ENCODE peak calls at places on chromosomes 12 and 14, in seven cellular contexts. One of them, this sample, is unnamed.

GRCh38 chr14:27587103-27587502 is 989.3 kb upstream of the NOVA1 start:
- DNase-seq in activated T-cell treated with anti-CD3 and anti-CD28 coated beads, Interleukin-2, amount 50 U/mL, for 72 hours: no peak
- DNase-seq in T-helper 1 cell: no peak
- DNase-seq in MG63: no peak
- DNase-seq in T-helper 17 cell: no peak
- DNase-seq in activated naive CD4-positive, alpha-beta T cell treated with anti-CD3 and anti-CD28 coated beads, Interleukin-2, amount 50 U/mL, for 72 hours: no peak
- DNase-seq in stimulated activated CD4-positive, alpha-beta T cell treated with anti-CD3 and anti-CD28 coated beads, Interleukin-4, amount 100 ng/mL, for 24 hours: no peak
- DNase-seq in this sample: no peak

GRCh38 chr14:104360522-104360921 is 219.0 kb upstream of the C14orf180 start:
- DNase-seq in T-helper 1 cell: no peak
- DNase-seq in activated T-cell treated with anti-CD3 and anti-CD28 coated beads, Interleukin-2, amount 50 U/mL, for 72 hours: no peak
- DNase-seq in stimulated activated CD4-positive, alpha-beta T cell treated with anti-CD3 and anti-CD28 coated beads, Interleukin-4, amount 100 ng/mL, for 24 hours: no peak
- DNase-seq in T-helper 17 cell: no peak
- DNase-seq in activated naive CD4-positive, alpha-beta T cell treated with anti-CD3 and anti-CD28 coated beads, Interleukin-2, amount 50 U/mL, for 72 hours: no peak
- DNase-seq in MG63: no peak
- DNase-seq in this sample: no peak

GRCh38 chr14:52918486-52918885 is 32.4 kb downstream of the FERMT2 start:
- DNase-seq in MG63: no peak
- DNase-seq in activated T-cell treated with anti-CD3 and anti-CD28 coated beads, Interleukin-2, amount 50 U/mL, for 72 hours: peak
- DNase-seq in stimulated activated CD4-positive, alpha-beta T cell treated with anti-CD3 and anti-CD28 coated beads, Interleukin-4, amount 100 ng/mL, for 24 hours: peak
- DNase-seq in T-helper 17 cell: no peak
- DNase-seq in T-helper 1 cell: peak
- DNase-seq in activated naive CD4-positive, alpha-beta T cell treated with anti-CD3 and anti-CD28 coated beads, Interleukin-2, amount 50 U/mL, for 72 hours: peak
- DNase-seq in this sample: no peak

GRCh38 chr14:105710119-105711057 is 184.0 kb downstream of the TMEM121 start:
- DNase-seq in activated T-cell treated with anti-CD3 and anti-CD28 coated beads, Interleukin-2, amount 50 U/mL, for 72 hours: no peak
- DNase-seq in T-helper 17 cell: no peak
- DNase-seq in MG63: no peak
- DNase-seq in stimulated activated CD4-positive, alpha-beta T cell treated with anti-CD3 and anti-CD28 coated beads, Interleukin-4, amount 100 ng/mL, for 24 hours: no peak
- DNase-seq in T-helper 1 cell: no peak
- DNase-seq in activated naive CD4-positive, alpha-beta T cell treated with anti-CD3 and anti-CD28 coated beads, Interleukin-2, amount 50 U/mL, for 72 hours: no peak
- DNase-seq in this sample: no peak

GRCh38 chr12:132427177-132427725 is 62.7 kb upstream of the FBRSL1 start:
- DNase-seq in activated T-cell treated with anti-CD3 and anti-CD28 coated beads, Interleukin-2, amount 50 U/mL, for 72 hours: no peak
- DNase-seq in stimulated activated CD4-positive, alpha-beta T cell treated with anti-CD3 and anti-CD28 coated beads, Interleukin-4, amount 100 ng/mL, for 24 hours: no peak
- DNase-seq in T-helper 1 cell: no peak
- DNase-seq in MG63: no peak
- DNase-seq in activated naive CD4-positive, alpha-beta T cell treated with anti-CD3 and anti-CD28 coated beads, Interleukin-2, amount 50 U/mL, for 72 hours: no peak
- DNase-seq in T-helper 17 cell: no peak
- DNase-seq in this sample: no peak

GRCh38 chr14:72098202-72098601 is 166.0 kb downstream of the RGS6 start:
- DNase-seq in MG63: no peak
- DNase-seq in stimulated activated CD4-positive, alpha-beta T cell treated with anti-CD3 and anti-CD28 coated beads, Interleukin-4, amount 100 ng/mL, for 24 hours: no peak
- DNase-seq in T-helper 17 cell: no peak
- DNase-seq in T-helper 1 cell: no peak
- DNase-seq in activated T-cell treated with anti-CD3 and anti-CD28 coated beads, Interleukin-2, amount 50 U/mL, for 72 hours: no peak
- DNase-seq in activated naive CD4-positive, alpha-beta T cell treated with anti-CD3 and anti-CD28 coated beads, Interleukin-2, amount 50 U/mL, for 72 hours: no peak
- DNase-seq in this sample: no peak

GRCh38 chr12:62684586-62685295 is 218.1 kb downstream of the MON2 start:
- DNase-seq in activated naive CD4-positive, alpha-beta T cell treated with anti-CD3 and anti-CD28 coated beads, Interleukin-2, amount 50 U/mL, for 72 hours: no peak
- DNase-seq in T-helper 17 cell: no peak
- DNase-seq in stimulated activated CD4-positive, alpha-beta T cell treated with anti-CD3 and anti-CD28 coated beads, Interleukin-4, amount 100 ng/mL, for 24 hours: no peak
- DNase-seq in MG63: peak
- DNase-seq in T-helper 1 cell: no peak
- DNase-seq in activated T-cell treated with anti-CD3 and anti-CD28 coated beads, Interleukin-2, amount 50 U/mL, for 72 hours: no peak
- DNase-seq in this sample: no peak

GRCh38 chr12:120669055-120669828 is 17.7 kb upstream of the MLEC start:
- DNase-seq in activated naive CD4-positive, alpha-beta T cell treated with anti-CD3 and anti-CD28 coated beads, Interleukin-2, amount 50 U/mL, for 72 hours: no peak
- DNase-seq in MG63: peak
- DNase-seq in T-helper 17 cell: no peak
- DNase-seq in stimulated activated CD4-positive, alpha-beta T cell treated with anti-CD3 and anti-CD28 coated beads, Interleukin-4, amount 100 ng/mL, for 24 hours: no peak
- DNase-seq in activated T-cell treated with anti-CD3 and anti-CD28 coated beads, Interleukin-2, amount 50 U/mL, for 72 hours: no peak
- DNase-seq in T-helper 1 cell: no peak
- DNase-seq in this sample: no peak

GRCh38 chr14:105324080-105324778 is 9.7 kb downstream of the PACS2 start:
- DNase-seq in MG63: no peak
- DNase-seq in activated T-cell treated with anti-CD3 and anti-CD28 coated beads, Interleukin-2, amount 50 U/mL, for 72 hours: no peak
- DNase-seq in activated naive CD4-positive, alpha-beta T cell treated with anti-CD3 and anti-CD28 coated beads, Interleukin-2, amount 50 U/mL, for 72 hours: no peak
- DNase-seq in stimulated activated CD4-positive, alpha-beta T cell treated with anti-CD3 and anti-CD28 coated beads, Interleukin-4, amount 100 ng/mL, for 24 hours: no peak
- DNase-seq in T-helper 17 cell: no peak
- DNase-seq in T-helper 1 cell: no peak
- DNase-seq in this sample: no peak

GRCh38 chr14:102929349-102930137 is 7.1 kb downstream of the AMN start:
- DNase-seq in stimulated activated CD4-positive, alpha-beta T cell treated with anti-CD3 and anti-CD28 coated beads, Interleukin-4, amount 100 ng/mL, for 24 hours: no peak
- DNase-seq in T-helper 17 cell: no peak
- DNase-seq in T-helper 1 cell: no peak
- DNase-seq in MG63: no peak
- DNase-seq in activated T-cell treated with anti-CD3 and anti-CD28 coated beads, Interleukin-2, amount 50 U/mL, for 72 hours: no peak
- DNase-seq in activated naive CD4-positive, alpha-beta T cell treated with anti-CD3 and anti-CD28 coated beads, Interleukin-2, amount 50 U/mL, for 72 hours: no peak
- DNase-seq in this sample: no peak

GRCh38 chr14:85596562-85596961 is 66.6 kb downstream of the FLRT2 start:
- DNase-seq in T-helper 1 cell: no peak
- DNase-seq in T-helper 17 cell: no peak
- DNase-seq in MG63: no peak
- DNase-seq in activated naive CD4-positive, alpha-beta T cell treated with anti-CD3 and anti-CD28 coated beads, Interleukin-2, amount 50 U/mL, for 72 hours: no peak
- DNase-seq in activated T-cell treated with anti-CD3 and anti-CD28 coated beads, Interleukin-2, amount 50 U/mL, for 72 hours: no peak
- DNase-seq in stimulated activated CD4-positive, alpha-beta T cell treated with anti-CD3 and anti-CD28 coated beads, Interleukin-4, amount 100 ng/mL, for 24 hours: no peak
- DNase-seq in this sample: no peak

GRCh38 chr12:51115516-51115915 is 32.1 kb upstream of the CSRNP2 start:
- DNase-seq in MG63: no peak
- DNase-seq in activated T-cell treated with anti-CD3 and anti-CD28 coated beads, Interleukin-2, amount 50 U/mL, for 72 hours: no peak
- DNase-seq in T-helper 17 cell: no peak
- DNase-seq in activated naive CD4-positive, alpha-beta T cell treated with anti-CD3 and anti-CD28 coated beads, Interleukin-2, amount 50 U/mL, for 72 hours: no peak
- DNase-seq in stimulated activated CD4-positive, alpha-beta T cell treated with anti-CD3 and anti-CD28 coated beads, Interleukin-4, amount 100 ng/mL, for 24 hours: no peak
- DNase-seq in T-helper 1 cell: no peak
- DNase-seq in this sample: no peak

GRCh38 chr14:52010173-52010693 is 20.9 kb downstream of the RTRAF start:
- DNase-seq in stimulated activated CD4-positive, alpha-beta T cell treated with anti-CD3 and anti-CD28 coated beads, Interleukin-4, amount 100 ng/mL, for 24 hours: no peak
- DNase-seq in MG63: no peak
- DNase-seq in activated T-cell treated with anti-CD3 and anti-CD28 coated beads, Interleukin-2, amount 50 U/mL, for 72 hours: no peak
- DNase-seq in T-helper 1 cell: no peak
- DNase-seq in activated naive CD4-positive, alpha-beta T cell treated with anti-CD3 and anti-CD28 coated beads, Interleukin-2, amount 50 U/mL, for 72 hours: no peak
- DNase-seq in T-helper 17 cell: no peak
- DNase-seq in this sample: no peak

GRCh38 chr12:122947352-122947792 is 18.9 kb downstream of the ABCB9 start:
- DNase-seq in T-helper 1 cell: no peak
- DNase-seq in T-helper 17 cell: no peak
- DNase-seq in MG63: no peak
- DNase-seq in activated T-cell treated with anti-CD3 and anti-CD28 coated beads, Interleukin-2, amount 50 U/mL, for 72 hours: no peak
- DNase-seq in activated naive CD4-positive, alpha-beta T cell treated with anti-CD3 and anti-CD28 coated beads, Interleukin-2, amount 50 U/mL, for 72 hours: no peak
- DNase-seq in stimulated activated CD4-positive, alpha-beta T cell treated with anti-CD3 and anti-CD28 coated beads, Interleukin-4, amount 100 ng/mL, for 24 hours: no peak
- DNase-seq in this sample: peak

GRCh38 chr12:203462-204260 is 10.3 kb downstream of the SLC6A12 start:
- DNase-seq in activated naive CD4-positive, alpha-beta T cell treated with anti-CD3 and anti-CD28 coated beads, Interleukin-2, amount 50 U/mL, for 72 hours: no peak
- DNase-seq in MG63: peak
- DNase-seq in T-helper 17 cell: no peak
- DNase-seq in T-helper 1 cell: no peak
- DNase-seq in stimulated activated CD4-positive, alpha-beta T cell treated with anti-CD3 and anti-CD28 coated beads, Interleukin-4, amount 100 ng/mL, for 24 hours: no peak
- DNase-seq in activated T-cell treated with anti-CD3 and anti-CD28 coated beads, Interleukin-2, amount 50 U/mL, for 72 hours: no peak
- DNase-seq in this sample: no peak

GRCh38 chr12:87383705-87384104 is 645.5 kb downstream of the C12orf50 start:
- DNase-seq in activated T-cell treated with anti-CD3 and anti-CD28 coated beads, Interleukin-2, amount 50 U/mL, for 72 hours: no peak
- DNase-seq in stimulated activated CD4-positive, alpha-beta T cell treated with anti-CD3 and anti-CD28 coated beads, Interleukin-4, amount 100 ng/mL, for 24 hours: no peak
- DNase-seq in T-helper 1 cell: no peak
- DNase-seq in activated naive CD4-positive, alpha-beta T cell treated with anti-CD3 and anti-CD28 coated beads, Interleukin-2, amount 50 U/mL, for 72 hours: no peak
- DNase-seq in T-helper 17 cell: no peak
- DNase-seq in MG63: no peak
- DNase-seq in this sample: no peak

GRCh38 chr14:31194095-31194494 is 13.5 kb downstream of the HECTD1 start:
- DNase-seq in stimulated activated CD4-positive, alpha-beta T cell treated with anti-CD3 and anti-CD28 coated beads, Interleukin-4, amount 100 ng/mL, for 24 hours: no peak
- DNase-seq in T-helper 1 cell: no peak
- DNase-seq in T-helper 17 cell: no peak
- DNase-seq in MG63: no peak
- DNase-seq in activated T-cell treated with anti-CD3 and anti-CD28 coated beads, Interleukin-2, amount 50 U/mL, for 72 hours: no peak
- DNase-seq in activated naive CD4-positive, alpha-beta T cell treated with anti-CD3 and anti-CD28 coated beads, Interleukin-2, amount 50 U/mL, for 72 hours: no peak
- DNase-seq in this sample: no peak

GRCh38 chr12:29589271-29589670 is 91.8 kb upstream of the OVCH1 start:
- DNase-seq in activated naive CD4-positive, alpha-beta T cell treated with anti-CD3 and anti-CD28 coated beads, Interleukin-2, amount 50 U/mL, for 72 hours: no peak
- DNase-seq in MG63: no peak
- DNase-seq in T-helper 1 cell: no peak
- DNase-seq in activated T-cell treated with anti-CD3 and anti-CD28 coated beads, Interleukin-2, amount 50 U/mL, for 72 hours: no peak
- DNase-seq in T-helper 17 cell: no peak
- DNase-seq in stimulated activated CD4-positive, alpha-beta T cell treated with anti-CD3 and anti-CD28 coated beads, Interleukin-4, amount 100 ng/mL, for 24 hours: no peak
- DNase-seq in this sample: no peak

GRCh38 chr14:90518941-90519256 is 122.1 kb downstream of the CALM1 start:
- DNase-seq in activated naive CD4-positive, alpha-beta T cell treated with anti-CD3 and anti-CD28 coated beads, Interleukin-2, amount 50 U/mL, for 72 hours: peak
- DNase-seq in activated T-cell treated with anti-CD3 and anti-CD28 coated beads, Interleukin-2, amount 50 U/mL, for 72 hours: peak
- DNase-seq in MG63: no peak
- DNase-seq in T-helper 17 cell: peak
- DNase-seq in T-helper 1 cell: peak
- DNase-seq in stimulated activated CD4-positive, alpha-beta T cell treated with anti-CD3 and anti-CD28 coated beads, Interleukin-4, amount 100 ng/mL, for 24 hours: peak
- DNase-seq in this sample: no peak

GRCh38 chr14:81533212-81533535 is 479 bp downstream of the SEL1L start:
- DNase-seq in activated naive CD4-positive, alpha-beta T cell treated with anti-CD3 and anti-CD28 coated beads, Interleukin-2, amount 50 U/mL, for 72 hours: no peak
- DNase-seq in activated T-cell treated with anti-CD3 and anti-CD28 coated beads, Interleukin-2, amount 50 U/mL, for 72 hours: peak
- DNase-seq in T-helper 17 cell: no peak
- DNase-seq in T-helper 1 cell: no peak
- DNase-seq in stimulated activated CD4-positive, alpha-beta T cell treated with anti-CD3 and anti-CD28 coated beads, Interleukin-4, amount 100 ng/mL, for 24 hours: no peak
- DNase-seq in MG63: no peak
- DNase-seq in this sample: no peak

GRCh38 chr12:114902665-114903393 is 218.9 kb upstream of the TBX3 start:
- DNase-seq in stimulated activated CD4-positive, alpha-beta T cell treated with anti-CD3 and anti-CD28 coated beads, Interleukin-4, amount 100 ng/mL, for 24 hours: no peak
- DNase-seq in T-helper 17 cell: no peak
- DNase-seq in T-helper 1 cell: no peak
- DNase-seq in activated naive CD4-positive, alpha-beta T cell treated with anti-CD3 and anti-CD28 coated beads, Interleukin-2, amount 50 U/mL, for 72 hours: no peak
- DNase-seq in activated T-cell treated with anti-CD3 and anti-CD28 coated beads, Interleukin-2, amount 50 U/mL, for 72 hours: no peak
- DNase-seq in MG63: peak
- DNase-seq in this sample: no peak

GRCh38 chr12:26845984-26846383 is 13.0 kb upstream of the ITPR2 start:
- DNase-seq in stimulated activated CD4-positive, alpha-beta T cell treated with anti-CD3 and anti-CD28 coated beads, Interleukin-4, amount 100 ng/mL, for 24 hours: no peak
- DNase-seq in MG63: no peak
- DNase-seq in T-helper 17 cell: no peak
- DNase-seq in T-helper 1 cell: no peak
- DNase-seq in activated T-cell treated with anti-CD3 and anti-CD28 coated beads, Interleukin-2, amount 50 U/mL, for 72 hours: no peak
- DNase-seq in activated naive CD4-positive, alpha-beta T cell treated with anti-CD3 and anti-CD28 coated beads, Interleukin-2, amount 50 U/mL, for 72 hours: no peak
- DNase-seq in this sample: no peak

GRCh38 chr12:59055204-59055839 is 135.0 kb upstream of the LRIG3 start:
- DNase-seq in activated T-cell treated with anti-CD3 and anti-CD28 coated beads, Interleukin-2, amount 50 U/mL, for 72 hours: no peak
- DNase-seq in T-helper 17 cell: no peak
- DNase-seq in stimulated activated CD4-positive, alpha-beta T cell treated with anti-CD3 and anti-CD28 coated beads, Interleukin-4, amount 100 ng/mL, for 24 hours: no peak
- DNase-seq in MG63: no peak
- DNase-seq in T-helper 1 cell: peak
- DNase-seq in activated naive CD4-positive, alpha-beta T cell treated with anti-CD3 and anti-CD28 coated beads, Interleukin-2, amount 50 U/mL, for 72 hours: no peak
- DNase-seq in this sample: no peak

GRCh38 chr14:33951183-33951840 is 438 bp upstream of the EGLN3 start:
- DNase-seq in activated naive CD4-positive, alpha-beta T cell treated with anti-CD3 and anti-CD28 coated beads, Interleukin-2, amount 50 U/mL, for 72 hours: no peak
- DNase-seq in MG63: no peak
- DNase-seq in activated T-cell treated with anti-CD3 and anti-CD28 coated beads, Interleukin-2, amount 50 U/mL, for 72 hours: no peak
- DNase-seq in T-helper 1 cell: no peak
- DNase-seq in T-helper 17 cell: no peak
- DNase-seq in stimulated activated CD4-positive, alpha-beta T cell treated with anti-CD3 and anti-CD28 coated beads, Interleukin-4, amount 100 ng/mL, for 24 hours: no peak
- DNase-seq in this sample: no peak

GRCh38 chr14:68596701-68597100 is 196.2 kb downstream of the ZFP36L1 start:
- DNase-seq in activated naive CD4-positive, alpha-beta T cell treated with anti-CD3 and anti-CD28 coated beads, Interleukin-2, amount 50 U/mL, for 72 hours: no peak
- DNase-seq in activated T-cell treated with anti-CD3 and anti-CD28 coated beads, Interleukin-2, amount 50 U/mL, for 72 hours: no peak
- DNase-seq in stimulated activated CD4-positive, alpha-beta T cell treated with anti-CD3 and anti-CD28 coated beads, Interleukin-4, amount 100 ng/mL, for 24 hours: no peak
- DNase-seq in T-helper 17 cell: no peak
- DNase-seq in T-helper 1 cell: no peak
- DNase-seq in MG63: no peak
- DNase-seq in this sample: no peak

GRCh38 chr14:54762296-54762695 is 140.3 kb downstream of the GCH1 start:
- DNase-seq in activated T-cell treated with anti-CD3 and anti-CD28 coated beads, Interleukin-2, amount 50 U/mL, for 72 hours: no peak
- DNase-seq in MG63: no peak
- DNase-seq in activated naive CD4-positive, alpha-beta T cell treated with anti-CD3 and anti-CD28 coated beads, Interleukin-2, amount 50 U/mL, for 72 hours: no peak
- DNase-seq in T-helper 17 cell: no peak
- DNase-seq in T-helper 1 cell: no peak
- DNase-seq in stimulated activated CD4-positive, alpha-beta T cell treated with anti-CD3 and anti-CD28 coated beads, Interleukin-4, amount 100 ng/mL, for 24 hours: no peak
- DNase-seq in this sample: no peak

GRCh38 chr12:120628919-120629318 is 11.5 kb upstream of the CABP1 start:
- DNase-seq in stimulated activated CD4-positive, alpha-beta T cell treated with anti-CD3 and anti-CD28 coated beads, Interleukin-4, amount 100 ng/mL, for 24 hours: no peak
- DNase-seq in activated naive CD4-positive, alpha-beta T cell treated with anti-CD3 and anti-CD28 coated beads, Interleukin-2, amount 50 U/mL, for 72 hours: no peak
- DNase-seq in activated T-cell treated with anti-CD3 and anti-CD28 coated beads, Interleukin-2, amount 50 U/mL, for 72 hours: no peak
- DNase-seq in T-helper 17 cell: no peak
- DNase-seq in T-helper 1 cell: no peak
- DNase-seq in MG63: no peak
- DNase-seq in this sample: no peak

GRCh38 chr14:58752782-58753181 is 115.0 kb downstream of the DACT1 start:
- DNase-seq in activated T-cell treated with anti-CD3 and anti-CD28 coated beads, Interleukin-2, amount 50 U/mL, for 72 hours: no peak
- DNase-seq in stimulated activated CD4-positive, alpha-beta T cell treated with anti-CD3 and anti-CD28 coated beads, Interleukin-4, amount 100 ng/mL, for 24 hours: no peak
- DNase-seq in MG63: peak
- DNase-seq in activated naive CD4-positive, alpha-beta T cell treated with anti-CD3 and anti-CD28 coated beads, Interleukin-2, amount 50 U/mL, for 72 hours: no peak
- DNase-seq in T-helper 17 cell: no peak
- DNase-seq in T-helper 1 cell: no peak
- DNase-seq in this sample: no peak

GRCh38 chr12:6866920-6867406 is 368 bp upstream of the TPI1 start:
- DNase-seq in activated T-cell treated with anti-CD3 and anti-CD28 coated beads, Interleukin-2, amount 50 U/mL, for 72 hours: no peak
- DNase-seq in activated naive CD4-positive, alpha-beta T cell treated with anti-CD3 and anti-CD28 coated beads, Interleukin-2, amount 50 U/mL, for 72 hours: no peak
- DNase-seq in stimulated activated CD4-positive, alpha-beta T cell treated with anti-CD3 and anti-CD28 coated beads, Interleukin-4, amount 100 ng/mL, for 24 hours: no peak
- DNase-seq in MG63: peak
- DNase-seq in T-helper 1 cell: no peak
- DNase-seq in T-helper 17 cell: no peak
- DNase-seq in this sample: no peak

GRCh38 chr12:41983394-41983793 is 161.3 kb downstream of the GXYLT1 start:
- DNase-seq in stimulated activated CD4-positive, alpha-beta T cell treated with anti-CD3 and anti-CD28 coated beads, Interleukin-4, amount 100 ng/mL, for 24 hours: no peak
- DNase-seq in T-helper 17 cell: no peak
- DNase-seq in MG63: no peak
- DNase-seq in T-helper 1 cell: no peak
- DNase-seq in activated naive CD4-positive, alpha-beta T cell treated with anti-CD3 and anti-CD28 coated beads, Interleukin-2, amount 50 U/mL, for 72 hours: no peak
- DNase-seq in activated T-cell treated with anti-CD3 and anti-CD28 coated beads, Interleukin-2, amount 50 U/mL, for 72 hours: no peak
- DNase-seq in this sample: no peak

GRCh38 chr12:57864811-57865751 is 18.6 kb upstream of the CTDSP2 start:
- DNase-seq in activated naive CD4-positive, alpha-beta T cell treated with anti-CD3 and anti-CD28 coated beads, Interleukin-2, amount 50 U/mL, for 72 hours: peak
- DNase-seq in MG63: peak
- DNase-seq in activated T-cell treated with anti-CD3 and anti-CD28 coated beads, Interleukin-2, amount 50 U/mL, for 72 hours: peak
- DNase-seq in T-helper 1 cell: peak
- DNase-seq in stimulated activated CD4-positive, alpha-beta T cell treated with anti-CD3 and anti-CD28 coated beads, Interleukin-4, amount 100 ng/mL, for 24 hours: peak
- DNase-seq in T-helper 17 cell: peak
- DNase-seq in this sample: no peak

GRCh38 chr12:64900540-64900939 is 76.1 kb downstream of the TBC1D30 start:
- DNase-seq in activated naive CD4-positive, alpha-beta T cell treated with anti-CD3 and anti-CD28 coated beads, Interleukin-2, amount 50 U/mL, for 72 hours: no peak
- DNase-seq in T-helper 17 cell: no peak
- DNase-seq in T-helper 1 cell: no peak
- DNase-seq in stimulated activated CD4-positive, alpha-beta T cell treated with anti-CD3 and anti-CD28 coated beads, Interleukin-4, amount 100 ng/mL, for 24 hours: no peak
- DNase-seq in activated T-cell treated with anti-CD3 and anti-CD28 coated beads, Interleukin-2, amount 50 U/mL, for 72 hours: no peak
- DNase-seq in MG63: peak
- DNase-seq in this sample: no peak

GRCh38 chr14:101839236-101839635 is 77.7 kb downstream of the PPP2R5C start:
- DNase-seq in MG63: no peak
- DNase-seq in stimulated activated CD4-positive, alpha-beta T cell treated with anti-CD3 and anti-CD28 coated beads, Interleukin-4, amount 100 ng/mL, for 24 hours: peak
- DNase-seq in activated T-cell treated with anti-CD3 and anti-CD28 coated beads, Interleukin-2, amount 50 U/mL, for 72 hours: peak
- DNase-seq in T-helper 17 cell: no peak
- DNase-seq in T-helper 1 cell: peak
- DNase-seq in activated naive CD4-positive, alpha-beta T cell treated with anti-CD3 and anti-CD28 coated beads, Interleukin-2, amount 50 U/mL, for 72 hours: peak
- DNase-seq in this sample: no peak

GRCh38 chr14:99581371-99581770 is 22.6 kb downstream of the CCDC85C start:
- DNase-seq in activated naive CD4-positive, alpha-beta T cell treated with anti-CD3 and anti-CD28 coated beads, Interleukin-2, amount 50 U/mL, for 72 hours: no peak
- DNase-seq in T-helper 17 cell: no peak
- DNase-seq in stimulated activated CD4-positive, alpha-beta T cell treated with anti-CD3 and anti-CD28 coated beads, Interleukin-4, amount 100 ng/mL, for 24 hours: no peak
- DNase-seq in activated T-cell treated with anti-CD3 and anti-CD28 coated beads, Interleukin-2, amount 50 U/mL, for 72 hours: no peak
- DNase-seq in MG63: no peak
- DNase-seq in T-helper 1 cell: no peak
- DNase-seq in this sample: no peak

GRCh38 chr14:104972301-104973211 is 5.6 kb downstream of the AHNAK2 start:
- DNase-seq in activated naive CD4-positive, alpha-beta T cell treated with anti-CD3 and anti-CD28 coated beads, Interleukin-2, amount 50 U/mL, for 72 hours: no peak
- DNase-seq in MG63: peak
- DNase-seq in stimulated activated CD4-positive, alpha-beta T cell treated with anti-CD3 and anti-CD28 coated beads, Interleukin-4, amount 100 ng/mL, for 24 hours: no peak
- DNase-seq in activated T-cell treated with anti-CD3 and anti-CD28 coated beads, Interleukin-2, amount 50 U/mL, for 72 hours: no peak
- DNase-seq in T-helper 1 cell: no peak
- DNase-seq in T-helper 17 cell: peak
- DNase-seq in this sample: no peak